ENCODE peak calls at places on chromosomes 6 and 20, in four cellular contexts. One of them, this sample, is unnamed.

GRCh38 chr20:57928181-57928967 is 218.6 kb upstream of the PMEPA1 start:
- DNase-seq in H1: no peak
- DNase-seq in neuronal stem cell: no peak
- DNase-seq in trophoblast cell: peak; percentile 4
- DNase-seq in this sample: no peak

GRCh38 chr6:119148825-119149525 is 70.5 kb upstream of the FAM184A start:
- DNase-seq in trophoblast cell: peak; percentile 93
- DNase-seq in H1: peak; percentile 16
- DNase-seq in neuronal stem cell: no peak
- DNase-seq in this sample: peak; percentile 23

GRCh38 chr20:17940447-17940971 is 28.1 kb downstream of the SNX5 start:
- DNase-seq in H1: peak; percentile 70
- DNase-seq in neuronal stem cell: no peak
- DNase-seq in trophoblast cell: peak; percentile 36
- DNase-seq in this sample: no peak

GRCh38 chr6:167113935-167114910 is 8.7 kb upstream of the CCR6 start:
- DNase-seq in neuronal stem cell: no peak
- DNase-seq in trophoblast cell: no peak
- DNase-seq in H1: no peak
- DNase-seq in this sample: no peak

GRCh38 chr6:53041356-53041755 is 23.8 kb upstream of the FBXO9 start:
- DNase-seq in H1: no peak
- DNase-seq in neuronal stem cell: no peak
- DNase-seq in trophoblast cell: peak; percentile 66
- DNase-seq in this sample: peak; percentile 31

GRCh38 chr6:82767037-82767436 is 298.6 kb downstream of the UBE3D start:
- DNase-seq in neuronal stem cell: no peak
- DNase-seq in H1: peak; percentile 56
- DNase-seq in trophoblast cell: no peak
- DNase-seq in this sample: no peak

GRCh38 chr6:154653853-154654252 is 79.4 kb upstream of the SCAF8 start:
- DNase-seq in neuronal stem cell: no peak
- DNase-seq in H1: no peak
- DNase-seq in trophoblast cell: peak; percentile 54
- DNase-seq in this sample: peak; percentile 79

GRCh38 chr6:40714576-40715500 is 127.7 kb upstream of the LRFN2 start:
- DNase-seq in trophoblast cell: no peak
- DNase-seq in neuronal stem cell: no peak
- DNase-seq in H1: no peak
- DNase-seq in this sample: no peak

GRCh38 chr6:113394724-113395123 is 462.4 kb upstream of the MARCKS start:
- DNase-seq in H1: no peak
- DNase-seq in trophoblast cell: no peak
- DNase-seq in neuronal stem cell: no peak
- DNase-seq in this sample: no peak

GRCh38 chr6:2760882-2761842 is 4.0 kb upstream of the WRNIP1 start:
- DNase-seq in neuronal stem cell: no peak
- DNase-seq in H1: no peak
- DNase-seq in trophoblast cell: peak; percentile 35
- DNase-seq in this sample: no peak

GRCh38 chr6:135030532-135031178 is 24.0 kb downstream of the HBS1L start:
- DNase-seq in neuronal stem cell: no peak
- DNase-seq in H1: no peak
- DNase-seq in trophoblast cell: no peak
- DNase-seq in this sample: peak; percentile 13

GRCh38 chr6:99802396-99803031 is 191.5 kb downstream of the MCHR2 start:
- DNase-seq in H1: peak; percentile 93
- DNase-seq in neuronal stem cell: no peak
- DNase-seq in trophoblast cell: peak; percentile 65
- DNase-seq in this sample: no peak

GRCh38 chr6:27582928-27583725 is 110.2 kb upstream of the ZNF184 start:
- DNase-seq in H1: peak; percentile 88
- DNase-seq in neuronal stem cell: no peak
- DNase-seq in trophoblast cell: peak; percentile 44
- DNase-seq in this sample: peak; percentile 61

GRCh38 chr6:63672582-63673129 is 37.1 kb downstream of the PHF3 start:
- DNase-seq in neuronal stem cell: no peak
- DNase-seq in H1: no peak
- DNase-seq in trophoblast cell: no peak
- DNase-seq in this sample: no peak

GRCh38 chr6:111406200-111406711 is 76.8 kb downstream of the REV3L start:
- DNase-seq in trophoblast cell: peak; percentile 36
- DNase-seq in neuronal stem cell: no peak
- DNase-seq in H1: no peak
- DNase-seq in this sample: no peak

GRCh38 chr6:15715060-15715459 is 52.2 kb upstream of the DTNBP1 start:
- DNase-seq in H1: no peak
- DNase-seq in neuronal stem cell: no peak
- DNase-seq in trophoblast cell: no peak
- DNase-seq in this sample: no peak

GRCh38 chr20:57391439-57392129 is 388 bp downstream of the RBM38 start:
- DNase-seq in neuronal stem cell: no peak
- DNase-seq in trophoblast cell: peak; percentile 62
- DNase-seq in H1: no peak
- DNase-seq in this sample: peak; percentile 18

GRCh38 chr20:32972181-32973076 is 31.8 kb downstream of the SUN5 start:
- DNase-seq in neuronal stem cell: no peak
- DNase-seq in trophoblast cell: peak; percentile 18
- DNase-seq in H1: peak; percentile 46
- DNase-seq in this sample: no peak

GRCh38 chr6:29723666-29724588 is 693 bp downstream of the HLA-F start:
- DNase-seq in H1: peak; percentile 83
- DNase-seq in neuronal stem cell: no peak
- DNase-seq in trophoblast cell: peak; percentile 44
- DNase-seq in this sample: no peak

GRCh38 chr6:144882425-144882824 is 597.3 kb downstream of the UTRN start:
- DNase-seq in neuronal stem cell: no peak
- DNase-seq in trophoblast cell: no peak
- DNase-seq in H1: no peak
- DNase-seq in this sample: no peak

GRCh38 chr6:169028343-169028742 is 225.3 kb downstream of the THBS2 start:
- DNase-seq in trophoblast cell: peak; percentile 33
- DNase-seq in neuronal stem cell: no peak
- DNase-seq in H1: no peak
- DNase-seq in this sample: no peak

GRCh38 chr6:37077459-37078296 is 72.2 kb downstream of the FGD2 start:
- DNase-seq in H1: peak; percentile 72
- DNase-seq in trophoblast cell: peak; percentile 53
- DNase-seq in neuronal stem cell: no peak
- DNase-seq in this sample: peak; percentile 84

GRCh38 chr20:48530957-48531356 is 296.8 kb downstream of the PREX1 start:
- DNase-seq in neuronal stem cell: no peak
- DNase-seq in H1: no peak
- DNase-seq in trophoblast cell: no peak
- DNase-seq in this sample: no peak

GRCh38 chr20:33392016-33392415 is 9.3 kb downstream of the CDK5RAP1 start:
- DNase-seq in trophoblast cell: no peak
- DNase-seq in neuronal stem cell: no peak
- DNase-seq in H1: no peak
- DNase-seq in this sample: peak; percentile 56

GRCh38 chr6:118735320-118735719 is 83.9 kb upstream of the CEP85L start:
- DNase-seq in H1: peak; percentile 62
- DNase-seq in trophoblast cell: no peak
- DNase-seq in neuronal stem cell: no peak
- DNase-seq in this sample: no peak

GRCh38 chr20:32975698-32976674 is 28.2 kb downstream of the SUN5 start:
- DNase-seq in H1: peak; percentile 35
- DNase-seq in trophoblast cell: peak; percentile 10
- DNase-seq in neuronal stem cell: no peak
- DNase-seq in this sample: no peak

GRCh38 chr6:151024597-151024996 is 159.1 kb downstream of the MTHFD1L start:
- DNase-seq in H1: no peak
- DNase-seq in neuronal stem cell: no peak
- DNase-seq in trophoblast cell: no peak
- DNase-seq in this sample: no peak

GRCh38 chr6:166705070-166705469 is 78.0 kb upstream of the RPS6KA2 start:
- DNase-seq in neuronal stem cell: no peak
- DNase-seq in trophoblast cell: no peak
- DNase-seq in H1: no peak
- DNase-seq in this sample: no peak

GRCh38 chr20:38551056-38551626 is 29.9 kb upstream of the ADIG start:
- DNase-seq in trophoblast cell: no peak
- DNase-seq in neuronal stem cell: no peak
- DNase-seq in H1: no peak
- DNase-seq in this sample: no peak

GRCh38 chr6:129865013-129865412 is 3.9 kb upstream of the TMEM244 start:
- DNase-seq in H1: no peak
- DNase-seq in neuronal stem cell: no peak
- DNase-seq in trophoblast cell: no peak
- DNase-seq in this sample: no peak

GRCh38 chr6:44074383-44075136 is 52.7 kb downstream of the MRPL14 start:
- DNase-seq in trophoblast cell: peak; percentile 80
- DNase-seq in neuronal stem cell: peak; percentile 80
- DNase-seq in H1: peak; percentile 81
- DNase-seq in this sample: peak; percentile 85
- H3K4me3 ChIP-seq in trophoblast cell: no peak overlapping the region
- H3K4me3 ChIP-seq in neuronal stem cell: no peak overlapping the region
- H3K4me3 ChIP-seq in H1: peak overlapping the region; percentile 56
- H3K4me3 ChIP-seq in this sample: no peak overlapping the region

DNA sequence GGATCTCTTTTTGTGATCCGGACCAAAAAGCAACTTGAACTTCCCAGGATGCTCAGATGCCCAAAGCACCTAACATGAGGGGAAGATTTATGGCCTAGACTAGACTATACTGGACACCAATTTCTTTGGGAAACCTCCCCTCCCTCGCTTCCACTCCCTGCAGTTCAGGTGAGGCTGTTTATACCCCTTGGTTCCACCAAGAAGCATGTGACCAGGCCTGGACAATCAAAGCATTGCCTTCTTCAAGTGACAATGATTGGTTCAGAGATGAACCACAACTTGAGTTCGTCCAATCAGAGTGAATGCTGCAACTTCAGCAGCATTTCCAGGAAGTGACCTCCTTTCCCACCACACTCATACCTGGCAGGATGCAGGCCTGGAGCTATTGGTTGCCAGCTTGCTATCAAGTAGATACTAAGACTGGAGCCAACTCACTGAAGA is 45.6 kb upstream of the SLC9A8 start:
- DNase-seq in trophoblast cell: peak; percentile 31
- DNase-seq in neuronal stem cell: no peak
- DNase-seq in H1: no peak
- DNase-seq in this sample: no peak
- H2BK12ac ChIP-seq in trophoblast cell: no peak overlapping the region
- H2BK12ac ChIP-seq in neuronal stem cell: no peak overlapping the region
- H2BK12ac ChIP-seq in H1: peak overlapping the region; percentile 99
- H2BK12ac ChIP-seq in this sample: no peak overlapping the region

GRCh38 chr6:31730631-31731086 is 1.6 kb upstream of the DDAH2 start:
- DNase-seq in H1: no peak
- DNase-seq in trophoblast cell: peak; percentile 23
- DNase-seq in neuronal stem cell: no peak
- DNase-seq in this sample: no peak

GRCh38 chr6:31728767-31729514 is at the start of gene DDAH2:
- DNase-seq in trophoblast cell: peak; percentile 65
- DNase-seq in H1: no peak
- DNase-seq in neuronal stem cell: no peak
- DNase-seq in this sample: no peak

GRCh38 chr6:31729515-31729978 is 448 bp upstream of the DDAH2 start:
- DNase-seq in trophoblast cell: peak; percentile 85
- DNase-seq in neuronal stem cell: peak; percentile 92
- DNase-seq in H1: peak; percentile 96
- DNase-seq in this sample: peak; percentile 95

GRCh38 chr6:31732029-31732428 is 2.9 kb upstream of the DDAH2 start:
- DNase-seq in neuronal stem cell: no peak
- DNase-seq in trophoblast cell: no peak
- DNase-seq in H1: no peak
- DNase-seq in this sample: no peak

DNA sequence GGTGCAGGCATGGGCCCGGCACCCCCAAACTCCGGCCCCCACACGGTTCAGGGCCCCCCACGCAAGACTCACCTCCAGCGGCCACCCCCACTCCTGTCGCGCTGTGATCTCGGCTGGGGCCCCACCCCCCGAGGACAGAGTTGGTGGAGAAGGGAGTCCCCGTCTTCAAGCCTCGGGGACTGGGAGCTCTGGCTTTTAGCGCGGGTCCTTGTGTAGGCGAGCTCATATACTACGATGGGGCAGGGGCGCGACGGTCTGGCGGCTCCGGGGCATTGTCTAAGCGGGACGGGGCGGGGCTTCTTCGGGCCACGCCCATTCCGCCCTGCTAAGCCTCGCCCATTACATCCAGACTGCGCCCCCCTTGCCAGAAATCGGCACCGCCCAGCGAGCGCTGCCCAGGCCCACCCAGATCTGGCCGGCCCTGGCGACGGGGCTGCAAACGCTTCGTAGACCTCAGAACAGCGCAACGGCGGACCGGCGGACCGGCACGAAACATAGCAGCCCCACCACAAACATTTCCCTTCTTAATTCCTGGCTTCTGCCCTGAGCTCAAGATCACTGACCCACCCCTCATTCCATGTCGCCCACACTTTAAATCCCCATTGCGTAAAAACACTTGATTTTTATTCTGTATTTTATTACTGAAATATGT is 1.0 kb upstream of the DDAH2 start:
- DNase-seq in H1: peak; percentile 96
- DNase-seq in neuronal stem cell: peak; percentile 93
- DNase-seq in trophoblast cell: peak; percentile 77
- DNase-seq in this sample: peak; percentile 92
- H4K91ac ChIP-seq in H1: peak overlapping the region; percentile 27
- H4K91ac ChIP-seq in neuronal stem cell: peak overlapping the region; percentile 89
- H4K91ac ChIP-seq in trophoblast cell: peak overlapping the region; percentile 99
- H4K91ac ChIP-seq in this sample: peak overlapping the region; percentile 89

GRCh38 chr20:23085415-23086055 is 589 bp downstream of the CD93 start:
- DNase-seq in neuronal stem cell: no peak
- DNase-seq in H1: no peak
- DNase-seq in trophoblast cell: no peak
- DNase-seq in this sample: no peak

GRCh38 chr20:23083553-23084220 is 2.4 kb downstream of the CD93 start:
- DNase-seq in trophoblast cell: no peak
- DNase-seq in H1: no peak
- DNase-seq in neuronal stem cell: no peak
- DNase-seq in this sample: no peak

GRCh38 chr20:23084282-23084844 is 1.8 kb downstream of the CD93 start:
- DNase-seq in neuronal stem cell: no peak
- DNase-seq in trophoblast cell: no peak
- DNase-seq in H1: no peak
- DNase-seq in this sample: no peak

GRCh38 chr20:23086056-23086551 is at the start of gene CD93:
- DNase-seq in neuronal stem cell: no peak
- DNase-seq in H1: no peak
- DNase-seq in trophoblast cell: peak; percentile 13
- DNase-seq in this sample: no peak

GRCh38 chr20:23084845-23085355 is 1.2 kb downstream of the CD93 start:
- DNase-seq in neuronal stem cell: no peak
- DNase-seq in trophoblast cell: no peak
- DNase-seq in H1: no peak
- DNase-seq in this sample: no peak
- H3K4me3 ChIP-seq in neuronal stem cell: no peak overlapping the region
- H3K4me3 ChIP-seq in trophoblast cell: peak overlapping the region; percentile 38
- H3K4me3 ChIP-seq in H1: no peak overlapping the region
- H3K4me3 ChIP-seq in this sample: no peak overlapping the region

GRCh38 chr20:53764416-53764800 is 170.8 kb upstream of the ZNF217 start:
- DNase-seq in neuronal stem cell: no peak
- DNase-seq in H1: no peak
- DNase-seq in trophoblast cell: no peak
- DNase-seq in this sample: no peak
- H2BK12ac ChIP-seq in neuronal stem cell: no peak overlapping the region
- H2BK12ac ChIP-seq in H1: peak overlapping the region; percentile 82
- H2BK12ac ChIP-seq in trophoblast cell: no peak overlapping the region
- H2BK12ac ChIP-seq in this sample: no peak overlapping the region